ENCODE peak calls at places on chromosome 13, in five cellular contexts. One of them, this sample, is unnamed. For H3K36me3, the result is how much of the 10 kb centered on the place peaks cover.

GRCh38 chr13:40187324-40187795 is 479.1 kb downstream of the FOXO1 start:
- DNase-seq in Caco-2: no peak
- DNase-seq in naive thymus-derived CD4-positive, alpha-beta T cell: peak
- DNase-seq in ovary: no peak
- DNase-seq in uterus: no peak
- DNase-seq in this sample: peak

GRCh38 chr13:66087149-66087780 is 1142.9 kb downstream of the PCDH9 start:
- DNase-seq in Caco-2: no peak
- DNase-seq in naive thymus-derived CD4-positive, alpha-beta T cell: no peak
- DNase-seq in ovary: no peak
- DNase-seq in uterus: no peak
- DNase-seq in this sample: no peak

GRCh38 chr13:53953205-53953604 is 924.6 kb downstream of the OLFM4 start:
- DNase-seq in Caco-2: no peak
- DNase-seq in naive thymus-derived CD4-positive, alpha-beta T cell: no peak
- DNase-seq in ovary: no peak
- DNase-seq in uterus: no peak
- DNase-seq in this sample: no peak

GRCh38 chr13:26508885-26509284 is 48.6 kb upstream of the WASF3 start:
- DNase-seq in Caco-2: no peak
- DNase-seq in naive thymus-derived CD4-positive, alpha-beta T cell: no peak
- DNase-seq in ovary: peak
- DNase-seq in uterus: peak
- DNase-seq in this sample: no peak

GRCh38 chr13:93963266-93964131 is 516.0 kb downstream of the DCT start:
- DNase-seq in Caco-2: no peak
- DNase-seq in naive thymus-derived CD4-positive, alpha-beta T cell: no peak
- DNase-seq in ovary: no peak
- DNase-seq in uterus: no peak
- DNase-seq in this sample: no peak

GRCh38 chr13:80047406-80047805 is 293.5 kb downstream of the SPRY2 start:
- DNase-seq in Caco-2: no peak
- DNase-seq in naive thymus-derived CD4-positive, alpha-beta T cell: no peak
- DNase-seq in ovary: no peak
- DNase-seq in uterus: no peak
- DNase-seq in this sample: no peak

GRCh38 chr13:111066544-111066943 is 48.6 kb upstream of the ARHGEF7 start:
- DNase-seq in Caco-2: no peak
- DNase-seq in naive thymus-derived CD4-positive, alpha-beta T cell: no peak
- DNase-seq in ovary: peak
- DNase-seq in uterus: no peak
- DNase-seq in this sample: no peak

GRCh38 chr13:78239681-78240080 is 321.1 kb upstream of the EDNRB start:
- DNase-seq in Caco-2: peak
- DNase-seq in naive thymus-derived CD4-positive, alpha-beta T cell: no peak
- DNase-seq in ovary: no peak
- DNase-seq in uterus: no peak
- DNase-seq in this sample: no peak

GRCh38 chr13:104365430-104365829 is 1299.2 kb upstream of the SLC10A2 start:
- DNase-seq in Caco-2: no peak
- DNase-seq in naive thymus-derived CD4-positive, alpha-beta T cell: no peak
- DNase-seq in ovary: no peak
- DNase-seq in uterus: no peak
- DNase-seq in this sample: no peak

GRCh38 chr13:112965103-112965502 is 3.9 kb upstream of the MCF2L start:
- DNase-seq in Caco-2: no peak
- DNase-seq in naive thymus-derived CD4-positive, alpha-beta T cell: no peak
- DNase-seq in ovary: peak
- DNase-seq in uterus: no peak
- DNase-seq in this sample: no peak

DNA sequence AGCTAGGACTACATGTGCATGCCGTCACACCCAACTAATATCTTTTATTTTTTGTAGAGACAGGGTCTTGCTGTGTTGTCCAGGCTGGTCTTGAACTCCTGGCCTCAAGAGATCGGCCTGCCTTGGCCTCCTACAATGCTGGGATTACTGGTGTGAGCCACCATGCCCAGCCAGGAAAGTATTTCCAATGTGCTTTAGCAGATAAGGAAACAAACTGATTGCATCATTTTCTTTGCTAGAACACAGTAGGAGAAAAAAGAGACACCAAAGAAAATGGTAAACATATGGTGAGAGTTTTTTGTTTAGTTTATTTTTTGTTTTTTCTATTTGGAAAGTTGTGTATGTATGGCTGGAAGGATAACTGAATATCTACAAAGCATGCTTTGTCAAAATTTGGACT is 46.9 kb upstream of the AKAP11 start:
- DNase-seq in Caco-2: no peak
- DNase-seq in naive thymus-derived CD4-positive, alpha-beta T cell: no peak
- DNase-seq in ovary: no peak
- DNase-seq in uterus: no peak
- DNase-seq in this sample: no peak
- H3K36me3 ChIP-seq in Caco-2: under half
- H3K36me3 ChIP-seq in naive thymus-derived CD4-positive, alpha-beta T cell: under half
- H3K36me3 ChIP-seq in ovary: under half
- H3K36me3 ChIP-seq in uterus: under half
- H3K36me3 ChIP-seq in this sample: under half

GRCh38 chr13:45909724-45910123 is 58.2 kb upstream of the SIAH3 start:
- DNase-seq in Caco-2: no peak
- DNase-seq in naive thymus-derived CD4-positive, alpha-beta T cell: no peak
- DNase-seq in ovary: no peak
- DNase-seq in uterus: no peak
- DNase-seq in this sample: no peak

GRCh38 chr13:45907501-45907900 is 55.9 kb upstream of the SIAH3 start:
- DNase-seq in Caco-2: no peak
- DNase-seq in naive thymus-derived CD4-positive, alpha-beta T cell: no peak
- DNase-seq in ovary: no peak
- DNase-seq in uterus: no peak
- DNase-seq in this sample: no peak

GRCh38 chr13:45909089-45909488 is 57.5 kb upstream of the SIAH3 start:
- DNase-seq in Caco-2: no peak
- DNase-seq in naive thymus-derived CD4-positive, alpha-beta T cell: no peak
- DNase-seq in ovary: no peak
- DNase-seq in uterus: no peak
- DNase-seq in this sample: no peak
- H3K4me3 ChIP-seq in Caco-2: no peak
- H3K4me3 ChIP-seq in naive thymus-derived CD4-positive, alpha-beta T cell: no peak
- H3K4me3 ChIP-seq in ovary: no peak
- H3K4me3 ChIP-seq in uterus: no peak
- H3K4me3 ChIP-seq in this sample: no peak

GRCh38 chr13:72774019-72774418 is 7.7 kb downstream of the DIS3 start:
- DNase-seq in Caco-2: no peak
- DNase-seq in naive thymus-derived CD4-positive, alpha-beta T cell: no peak
- DNase-seq in ovary: no peak
- DNase-seq in uterus: no peak
- DNase-seq in this sample: no peak
- H3K36me3 ChIP-seq in Caco-2: under half
- H3K36me3 ChIP-seq in naive thymus-derived CD4-positive, alpha-beta T cell: half or more
- H3K36me3 ChIP-seq in ovary: under half
- H3K36me3 ChIP-seq in uterus: under half
- H3K36me3 ChIP-seq in this sample: half or more

GRCh38 chr13:33185853-33186252 is 99.7 kb downstream of the STARD13 start:
- DNase-seq in Caco-2: no peak
- DNase-seq in naive thymus-derived CD4-positive, alpha-beta T cell: no peak
- DNase-seq in ovary: no peak
- DNase-seq in uterus: no peak
- DNase-seq in this sample: no peak
- H3K4me3 ChIP-seq in Caco-2: no peak
- H3K4me3 ChIP-seq in naive thymus-derived CD4-positive, alpha-beta T cell: no peak
- H3K4me3 ChIP-seq in ovary: no peak
- H3K4me3 ChIP-seq in uterus: no peak
- H3K4me3 ChIP-seq in this sample: no peak

DNA sequence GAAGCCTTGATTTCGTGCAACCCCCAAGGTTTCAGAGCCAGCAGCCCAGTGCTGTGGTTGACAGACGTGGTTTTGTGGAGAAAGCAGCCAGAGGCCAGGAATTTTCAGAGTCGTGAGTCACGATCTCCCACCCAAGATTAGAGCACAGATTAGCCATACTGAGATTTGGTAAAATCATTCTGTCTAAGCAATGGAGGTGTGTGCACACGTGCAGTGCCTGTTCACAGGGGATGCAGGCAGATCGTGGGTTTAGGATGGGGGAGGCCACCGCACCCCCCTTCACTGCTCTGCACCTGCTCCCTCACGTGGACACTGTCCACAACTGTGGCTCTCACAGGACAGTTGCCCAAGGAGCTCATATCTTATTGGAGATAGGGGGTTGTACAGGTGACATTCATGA is 46.6 kb upstream of the GPR183 start:
- DNase-seq in Caco-2: no peak
- DNase-seq in naive thymus-derived CD4-positive, alpha-beta T cell: no peak
- DNase-seq in ovary: no peak
- DNase-seq in uterus: no peak
- DNase-seq in this sample: no peak
- H3K36me3 ChIP-seq in Caco-2: under half
- H3K36me3 ChIP-seq in naive thymus-derived CD4-positive, alpha-beta T cell: under half
- H3K36me3 ChIP-seq in ovary: under half
- H3K36me3 ChIP-seq in uterus: under half
- H3K36me3 ChIP-seq in this sample: under half

GRCh38 chr13:98819382-98819781 is 66.9 kb upstream of the SLC15A1 start:
- DNase-seq in Caco-2: no peak
- DNase-seq in naive thymus-derived CD4-positive, alpha-beta T cell: no peak
- DNase-seq in ovary: no peak
- DNase-seq in uterus: no peak
- DNase-seq in this sample: no peak
- H3K4me3 ChIP-seq in Caco-2: no peak
- H3K4me3 ChIP-seq in naive thymus-derived CD4-positive, alpha-beta T cell: no peak
- H3K4me3 ChIP-seq in ovary: no peak
- H3K4me3 ChIP-seq in uterus: no peak
- H3K4me3 ChIP-seq in this sample: no peak